ENCODE peak calls at places on chromosomes 4 and X, in five cellular contexts. J is body of pancreas, U is astrocyte of the spinal cord, D is BE2C, Y is cardiac muscle cell. E is an unnamed sample.

GRCh38 chr4:118732591-118733330 is 47.6 kb downstream of the METTL14 start:
- DNase-seq in J (no peak), U (peak), D (no peak), Y (no peak), E (no peak)

GRCh38 chr4:142475663-142476062 is 370.4 kb downstream of the INPP4B start:
- DNase-seq in J (no peak), U (peak), D (no peak), Y (no peak), E (no peak)

GRCh38 chr4:79331126-79331876 is 5.4 kb upstream of the NAA11 start:
- DNase-seq in J (no peak), U (peak), D (peak), Y (no peak), E (no peak)

GRCh38 chrX:19885732-19886131 is 1.7 kb downstream of the SH3KBP1 start:
- DNase-seq in J (no peak), U (no peak), D (no peak), Y (no peak), E (no peak)

GRCh38 chrX:74521961-74522833 is 92.2 kb downstream of the RLIM start:
- DNase-seq in J (peak), U (peak), D (no peak), Y (no peak), E (no peak)

GRCh38 chr4:89598602-89599001 is 238.4 kb downstream of the SNCA start:
- DNase-seq in J (no peak), U (peak), D (no peak), Y (no peak), E (no peak)

GRCh38 chrX:54509401-54509800 is 13.4 kb upstream of the FGD1 start:
- DNase-seq in J (no peak), U (no peak), D (no peak), Y (no peak), E (peak)

GRCh38 chr4:131408102-131408501 is 1741.0 kb upstream of the PCDH10 start:
- DNase-seq in J (no peak), U (no peak), D (no peak), Y (no peak), E (no peak)

GRCh38 chr4:165842684-165843083 is 30.4 kb upstream of the TLL1 start:
- DNase-seq in J (no peak), U (no peak), D (no peak), Y (no peak), E (no peak)

GRCh38 chrX:83916525-83916924 is 55.6 kb downstream of the CYLC1 start:
- DNase-seq in J (no peak), U (no peak), D (peak), Y (peak), E (peak)
- TF ChIP-seq CTCF in J (no peak), U (peak), D (peak), Y (no peak), E (peak)

GRCh38 chr4:109574443-109574850 is 14.4 kb downstream of the MCUB start:
- DNase-seq in J (no peak), U (no peak), D (no peak), Y (no peak), E (no peak)
- TF ChIP-seq CTCF in J (no peak), U (no peak), D (peak), Y (peak), E (no peak)

GRCh38 chr4:53346920-53347852 is 18.7 kb downstream of the SCFD2 start:
- DNase-seq in J (no peak), U (peak), D (no peak), Y (no peak), E (no peak)
- TF ChIP-seq CTCF in J (no peak), U (no peak), D (no peak), Y (no peak), E (no peak)

GRCh38 chrX:153925739-153926593 is at the start of gene ARHGAP4:
- DNase-seq in J (no peak), U (no peak), D (no peak), Y (no peak), E (no peak)

GRCh38 chrX:153925387-153925738 is 701 bp downstream of the ARHGAP4 start:
- DNase-seq in J (no peak), U (no peak), D (no peak), Y (no peak), E (no peak)

GRCh38 chrX:153922932-153923857 is 2.9 kb downstream of the ARHGAP4 start:
- DNase-seq in J (peak), U (peak), D (peak), Y (no peak), E (no peak)

GRCh38 chrX:153922286-153922573 is 3.8 kb downstream of the ARHGAP4 start:
- DNase-seq in J (no peak), U (no peak), D (no peak), Y (no peak), E (no peak)

GRCh38 chrX:153924149-153924861 is 1.8 kb downstream of the ARHGAP4 start:
- DNase-seq in J (peak), U (peak), D (peak), Y (peak), E (no peak)
- TF ChIP-seq CTCF in J (no peak), U (peak), D (peak), Y (no peak), E (no peak)

DNA sequence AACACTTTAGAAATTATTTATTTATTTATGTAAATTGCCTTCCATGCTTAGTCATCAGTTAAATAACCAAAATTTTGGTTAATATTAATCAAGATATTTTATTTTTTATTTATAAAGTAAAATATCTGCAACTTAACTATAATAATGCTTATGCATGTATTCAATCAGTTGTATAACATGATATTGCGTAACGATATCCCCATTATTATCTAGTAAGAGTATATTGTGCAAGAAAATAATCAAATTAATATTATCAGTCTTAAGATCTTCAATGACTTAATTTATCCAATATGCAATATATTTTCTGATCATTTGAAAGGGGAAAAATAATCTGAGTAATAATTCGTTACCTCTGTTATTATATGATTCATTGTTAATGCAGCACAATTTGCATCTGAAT is 596.7 kb downstream of the GABRG1 start:
- DNase-seq in J (no peak), U (no peak), D (no peak), Y (no peak), E (no peak)
- TF ChIP-seq CTCF in J (no peak), U (no peak), D (no peak), Y (no peak), E (no peak)

GRCh38 chr4:174808119-174808518 is 20.9 kb downstream of the GLRA3 start:
- DNase-seq in J (no peak), U (no peak), D (no peak), Y (no peak), E (no peak)

GRCh38 chr4:174808836-174809235 is 20.2 kb downstream of the GLRA3 start:
- DNase-seq in J (no peak), U (no peak), D (no peak), Y (no peak), E (no peak)
- TF ChIP-seq CTCF in J (no peak), U (no peak), D (no peak), Y (no peak), E (no peak)

E was measured in nephron progenitor cell.